ENCODE peak calls at places on chromosomes 16 and 17, in four cellular contexts. U is DMS 273 treated with DMSO at 0.1 percent for 48 hours, C is NCI-H1417, K is kidney tubule cell. H is an unnamed sample.

GRCh38 chr16:10385725-10386516 is at the start of gene ATF7IP2:
- DNase-seq in U (no peak), C (no peak), K (peak; percentile 87), H (peak; percentile 57)

GRCh38 chr17:69423450-69423849 is 9.0 kb downstream of the MAP2K6 start:
- DNase-seq in U (no peak), C (no peak), K (no peak), H (no peak)

GRCh38 chr17:27671591-27671910 is 40.6 kb downstream of the LGALS9 start:
- DNase-seq in U (no peak), C (no peak), K (no peak), H (no peak)

GRCh38 chr17:17104494-17104893 is 62.2 kb downstream of the MPRIP start:
- DNase-seq in U (no peak), C (no peak), K (no peak), H (no peak)

GRCh38 chr16:85202631-85203461 is 90.6 kb upstream of the CIBAR2 start:
- DNase-seq in U (peak; percentile 93), C (no peak), K (no peak), H (no peak)

GRCh38 chr16:17937003-17937402 is 399.5 kb downstream of the NPIPA8 start:
- DNase-seq in U (no peak), C (no peak), K (no peak), H (no peak)

GRCh38 chr16:77437859-77438258 is 3.0 kb upstream of the ADAMTS18 start:
- DNase-seq in U (no peak), C (peak; percentile 39), K (peak; percentile 28), H (no peak)

GRCh38 chr16:47851026-47851610 is 304.7 kb downstream of the ABCC12 start:
- DNase-seq in U (no peak), C (no peak), K (no peak), H (peak; percentile 39)

GRCh38 chr17:7656958-7657715 is 6.4 kb downstream of the ATP1B2 start:
- DNase-seq in U (no peak), C (no peak), K (no peak), H (no peak)

GRCh38 chr16:66473654-66474519 is 46.8 kb downstream of the BEAN1 start:
- DNase-seq in U (no peak), C (no peak), K (peak; percentile 55), H (peak; percentile 36)

GRCh38 chr16:56606688-56607618 is 1.4 kb upstream of the MT2A start:
- DNase-seq in U (no peak), C (no peak), K (peak; percentile 99), H (peak; percentile 99)

GRCh38 chr17:62573480-62574117 is 53.9 kb upstream of the MRC2 start:
- DNase-seq in U (no peak), C (no peak), K (no peak), H (no peak)

GRCh38 chr16:1543085-1543896 is 9.8 kb downstream of the TMEM204 start:
- DNase-seq in U (no peak), C (peak; percentile 84), K (peak; percentile 61), H (peak; percentile 82)